ENCODE peak calls at places on chromosome X, in eight cellular contexts. J is non-pigmented ciliary epithelial cell; X is H4; T is stomach; G is Calu3; F is ecto neural progenitor cell; B is CD8-positive, alpha-beta T cell; A is lower leg skin. N is an unnamed sample.

GRCh38 chrX:35276115-35276514 is 333.5 kb downstream of the FAM47B start:
- DNase-seq in B (no peak), J (no peak), A (no peak), T (no peak), G (no peak), X (no peak), F (no peak), N (no peak)

GRCh38 chrX:109714340-109714958 is 18.6 kb downstream of the ACSL4 start:
- DNase-seq in F (no peak), X (peak), B (no peak), T (no peak), A (no peak), J (peak), G (no peak), N (no peak)

GRCh38 chrX:11429543-11430085 is 136.4 kb downstream of the AMELX start:
- DNase-seq in F (no peak), G (no peak), T (no peak), A (no peak), X (no peak), B (no peak), J (no peak), N (no peak)

GRCh38 chrX:49064303-49064702 is 5.5 kb downstream of the CCDC120 start:
- DNase-seq in F (no peak), G (no peak), J (no peak), B (no peak), T (no peak), A (no peak), X (no peak), N (no peak)

GRCh38 chrX:103175944-103176753 is 38.8 kb upstream of the BEX4 start:
- DNase-seq in B (peak), F (peak), G (peak), J (no peak), A (peak), T (peak), X (peak), N (no peak)

GRCh38 chrX:69107747-69108410 is 57.4 kb downstream of the PJA1 start:
- DNase-seq in F (no peak), X (no peak), J (no peak), B (no peak), T (no peak), G (no peak), A (no peak), N (no peak)

GRCh38 chrX:116230136-116230886 is 59.8 kb downstream of the AGTR2 start:
- DNase-seq in G (no peak), A (no peak), X (no peak), J (no peak), B (no peak), F (no peak), T (no peak), N (no peak)

GRCh38 chrX:14753436-14753835 is 119.4 kb downstream of the FANCB start:
- DNase-seq in T (no peak), X (no peak), B (no peak), F (no peak), A (no peak), J (no peak), G (no peak), N (no peak)

GRCh38 chrX:6226053-6226645 is 2.5 kb downstream of the NLGN4X start:
- DNase-seq in A (no peak), F (peak), X (no peak), J (no peak), T (no peak), B (no peak), G (no peak), N (no peak)

GRCh38 chrX:155213731-155214130 is 2.5 kb upstream of the VBP1 start:
- DNase-seq in G (no peak), X (no peak), B (no peak), T (no peak), J (no peak), F (no peak), A (no peak), N (no peak)

GRCh38 chrX:56222473-56223000 is 9.6 kb upstream of the KLF8 start:
- DNase-seq in X (no peak), B (no peak), F (no peak), G (no peak), T (no peak), A (no peak), J (no peak), N (no peak)

GRCh38 chrX:72060196-72060974 is 71.3 kb downstream of the RTL5 start:
- DNase-seq in F (no peak), A (no peak), G (no peak), T (no peak), J (no peak), X (no peak), B (no peak), N (no peak)

GRCh38 chrX:66013195-66013816 is 26.6 kb downstream of the VSIG4 start:
- DNase-seq in X (no peak), G (no peak), A (no peak), F (no peak), B (no peak), T (no peak), J (no peak), N (no peak)

GRCh38 chrX:112051546-112051945 is 31.0 kb downstream of the TRPC5 start:
- DNase-seq in A (no peak), G (no peak), F (no peak), X (no peak), T (no peak), B (no peak), J (no peak), N (no peak)

GRCh38 chrX:137052641-137053235 is 18.9 kb upstream of the GPR101 start:
- DNase-seq in X (no peak), T (no peak), A (peak), F (no peak), J (no peak), G (no peak), B (peak), N (no peak)

GRCh38 chrX:136742721-136743379 is 37.9 kb downstream of the ARHGEF6 start:
- DNase-seq in T (no peak), J (no peak), F (no peak), X (no peak), A (no peak), B (no peak), G (no peak), N (no peak)

GRCh38 chrX:27336466-27337091 is 126.6 kb downstream of the PPP4R3C start:
- DNase-seq in B (no peak), F (peak), G (peak), X (peak), J (no peak), T (peak), A (no peak), N (no peak)

N was measured in left colon.